ENCODE peak calls at places on chromosomes 7 and 10, in ten cellular contexts. Z, R, V, Y, J, B, T, S, A and O are unnamed samples.

GRCh38 chr10:52215745-52216361 is 98.2 kb upstream of the DKK1 start:
- DNase-seq in Y (peak; percentile 20), B (peak; percentile 52), A (peak; percentile 32), T (peak; percentile 80), R (peak; percentile 68), V (peak; percentile 74), Z (peak; percentile 81), S (peak; percentile 78), J (no peak), O (peak; percentile 70)

GRCh38 chr7:1169409-1170368 is 9.7 kb upstream of the ZFAND2A start:
- DNase-seq in B (peak; percentile 43), J (peak; percentile 48), T (peak; percentile 70), A (no peak), R (peak; percentile 82), Z (peak; percentile 87), V (peak; percentile 80), Y (peak; percentile 85), S (peak; percentile 61), O (no peak)

GRCh38 chr7:41169307-41169706 is 533.6 kb downstream of the INHBA start:
- DNase-seq in Z (no peak), A (no peak), J (no peak), T (no peak), Y (no peak), B (no peak), R (no peak), S (no peak), V (no peak), O (peak; percentile 85)

GRCh38 chr7:136868496-136869005 is at the start of gene CHRM2:
- DNase-seq in S (no peak), B (peak; percentile 74), T (peak; percentile 62), A (no peak), Y (no peak), J (no peak), Z (peak; percentile 53), R (no peak), V (peak; percentile 19), O (no peak)

GRCh38 chr7:574661-575395 is 55.2 kb upstream of the PDGFA start:
- DNase-seq in V (no peak), S (no peak), Z (no peak), Y (no peak), B (no peak), T (no peak), J (no peak), A (no peak), R (peak; percentile 38), O (no peak)

GRCh38 chr10:95660283-95660682 is 3.8 kb upstream of the ALDH18A1 start:
- DNase-seq in V (peak; percentile 51), Y (no peak), S (peak; percentile 29), J (no peak), A (peak; percentile 68), T (peak; percentile 60), B (peak; percentile 74), R (no peak), Z (peak; percentile 61), O (peak; percentile 44)

GRCh38 chr7:79531116-79531515 is 77.6 kb upstream of the MAGI2 start:
- DNase-seq in R (no peak), Y (no peak), S (no peak), T (no peak), V (no peak), A (no peak), B (no peak), J (no peak), Z (no peak), O (no peak)

GRCh38 chr7:90595801-90596683 is at the start of gene CDK14:
- DNase-seq in J (peak; percentile 45), B (peak; percentile 71), T (peak; percentile 70), V (peak; percentile 67), A (no peak), Y (peak; percentile 85), R (peak; percentile 82), Z (peak; percentile 90), S (peak; percentile 56), O (no peak)

GRCh38 chr10:76998451-76998850 is 639.2 kb downstream of the KCNMA1 start:
- DNase-seq in Z (no peak), A (no peak), Y (no peak), T (no peak), R (no peak), V (no peak), J (no peak), B (peak; percentile 23), S (no peak), O (no peak)

GRCh38 chr7:136116186-136116585 is 139.0 kb upstream of the MTPN start:
- DNase-seq in S (no peak), B (no peak), J (no peak), T (no peak), Z (no peak), Y (no peak), R (no peak), A (no peak), V (no peak), O (no peak)

GRCh38 chr7:116524609-116525297 is at the start of gene CAV1:
- DNase-seq in Y (peak; percentile 48), J (peak; percentile 56), S (peak; percentile 94), Z (peak; percentile 99), A (peak; percentile 67), T (peak; percentile 97), B (peak; percentile 93), V (peak; percentile 94), R (peak; percentile 61), O (peak; percentile 95)

GRCh38 chr7:23443974-23444373 is 26.3 kb downstream of the IGF2BP3 start:
- DNase-seq in Y (peak; percentile 37), V (peak; percentile 48), J (no peak), Z (no peak), S (no peak), R (no peak), T (no peak), B (no peak), A (no peak), O (no peak)

GRCh38 chr10:4095171-4095570 is 310.2 kb upstream of the KLF6 start:
- DNase-seq in B (no peak), Y (no peak), S (no peak), Z (no peak), A (no peak), J (no peak), V (no peak), R (no peak), T (no peak), O (no peak)

DNA sequence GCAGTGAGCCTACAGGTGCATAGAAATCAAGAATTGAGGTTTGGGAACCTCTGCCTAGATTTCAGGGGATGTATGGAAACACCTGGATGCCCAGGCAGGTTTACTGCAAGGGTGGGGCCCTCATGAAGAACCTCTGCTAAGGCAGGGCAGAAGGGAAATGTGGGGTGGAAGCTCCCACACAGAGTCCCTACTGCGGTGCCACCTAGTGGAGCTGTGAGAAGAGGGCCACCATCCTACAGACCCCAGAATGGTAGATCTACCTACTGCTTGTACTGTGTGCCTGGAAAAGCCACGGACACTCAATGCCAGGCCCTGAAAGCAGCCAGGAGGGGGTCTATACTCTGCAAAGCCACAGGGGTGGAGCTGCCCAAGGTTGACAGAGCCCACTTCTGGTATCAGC is 533.5 kb downstream of the GPAM start:
- DNase-seq in T (no peak), Z (no peak), J (no peak), S (no peak), V (no peak), Y (no peak), A (no peak), R (no peak), B (no peak), O (no peak)
- TF ChIP-seq CTCF in T (no peak), Z (no peak), J (no peak), S (no peak), V (no peak), Y (peak; percentile 6), A (no peak), R (no peak), B (no peak), O (no peak)

GRCh38 chr10:61663466-61663865 is 737 bp downstream of the CABCOCO1 start:
- DNase-seq in B (no peak), V (no peak), S (no peak), Z (peak; percentile 34), R (no peak), Y (no peak), A (no peak), T (no peak), J (no peak), O (no peak)

GRCh38 chr10:61664985-61665384 is 2.3 kb downstream of the CABCOCO1 start:
- DNase-seq in V (no peak), J (no peak), A (no peak), Z (no peak), S (no peak), Y (no peak), R (no peak), B (no peak), T (no peak), O (no peak)

GRCh38 chr10:61662794-61663259 is at the start of gene CABCOCO1:
- DNase-seq in R (peak; percentile 63), S (peak; percentile 33), Z (peak; percentile 83), A (no peak), T (peak; percentile 61), B (peak; percentile 71), J (no peak), V (peak; percentile 58), Y (no peak), O (peak; percentile 21)
- H3K4me3 ChIP-seq in R (peak within 1 kb of the TSS; percentile 48), S (peak within 1 kb of the TSS; percentile 68), Z (peak within 1 kb of the TSS; percentile 78), A (peak within 1 kb of the TSS; percentile 78), T (peak within 1 kb of the TSS; percentile 65), B (peak within 1 kb of the TSS; percentile 74), J (peak within 1 kb of the TSS; percentile 87), V (peak within 1 kb of the TSS; percentile 70), Y (no peak within 1 kb of the TSS), O (peak within 1 kb of the TSS; percentile 58)

DNA sequence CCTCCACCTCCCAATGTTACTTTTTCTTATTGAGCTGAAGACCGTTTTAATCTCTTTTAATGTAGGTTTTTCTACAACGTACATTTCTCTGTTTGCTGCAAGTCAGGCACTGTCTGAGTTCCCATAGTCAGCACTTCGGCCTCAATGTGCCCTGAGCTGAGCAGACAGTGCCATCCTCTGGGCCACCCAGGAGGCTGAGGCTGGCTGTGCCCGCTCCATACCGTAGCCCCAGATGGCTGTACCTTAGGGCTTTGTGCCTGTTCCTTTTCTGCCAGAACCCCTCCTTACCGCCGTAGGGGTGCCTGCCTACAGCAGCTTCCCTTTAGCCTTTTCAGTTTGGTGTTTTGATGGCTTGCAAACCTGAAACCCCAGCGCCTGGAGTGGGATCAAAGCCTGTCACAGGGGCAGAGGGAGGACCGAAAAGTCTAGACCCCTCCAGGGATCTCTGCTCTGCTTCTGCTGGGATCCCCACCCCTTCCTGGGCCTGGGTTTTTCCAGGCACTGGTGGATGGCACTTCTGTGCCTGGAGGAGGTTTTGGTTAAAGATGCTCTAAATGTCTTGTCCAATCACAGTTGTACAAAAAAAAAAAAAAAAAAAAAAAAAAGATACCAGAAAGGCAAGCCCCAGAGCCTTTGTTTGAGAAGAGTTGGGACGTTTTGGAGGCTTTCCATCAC is 9.0 kb downstream of the AGAP3 start:
- DNase-seq in S (no peak), Z (no peak), Y (no peak), T (no peak), A (no peak), V (no peak), B (no peak), J (no peak), R (no peak), O (no peak)
- TF ChIP-seq CTCF in S (no peak), Z (no peak), Y (no peak), T (no peak), A (no peak), V (no peak), B (no peak), J (no peak), R (no peak), O (no peak)

DNA sequence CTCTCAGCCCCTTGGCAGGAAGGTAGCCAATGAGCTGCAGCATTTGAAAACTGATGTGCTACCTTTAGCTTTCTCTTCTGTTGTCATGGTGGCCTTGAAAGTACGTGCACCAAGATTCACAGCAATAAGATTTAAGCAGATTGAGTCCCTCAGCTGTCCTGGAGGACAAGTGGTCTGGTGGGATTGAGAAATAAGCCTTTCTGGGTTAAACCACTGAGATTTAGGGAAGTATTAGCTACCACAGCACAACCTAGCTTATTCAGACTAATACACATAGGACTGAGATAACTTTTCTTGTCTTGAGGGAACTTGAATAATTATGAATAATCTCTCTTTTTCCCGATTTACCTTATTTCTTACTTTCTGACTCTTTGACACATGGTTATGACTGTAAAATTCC is 324.0 kb downstream of the PTEN start:
- DNase-seq in R (no peak), J (no peak), T (no peak), S (no peak), V (no peak), Y (no peak), Z (no peak), B (no peak), A (no peak), O (no peak)
- H3K4me3 ChIP-seq in R (no peak overlapping the region), J (no peak overlapping the region), T (no peak overlapping the region), S (no peak overlapping the region), V (no peak overlapping the region), Y (no peak overlapping the region), Z (no peak overlapping the region), B (no peak overlapping the region), A (no peak overlapping the region), O (no peak overlapping the region)